ENCODE peak calls at places on chromosomes 5 and 9, in five cellular contexts. One of them, this sample, is unnamed.

GRCh38 chr5:177992466-177992865 is 3.6 kb downstream of the PROP1 start:
- DNase-seq in esophagus squamous epithelium: no peak
- DNase-seq in endothelial cell: no peak
- DNase-seq in H9: no peak
- DNase-seq in heart left ventricle: no peak
- DNase-seq in this sample: no peak

GRCh38 chr9:124411514-124412227 is 3.6 kb downstream of the PSMB7 start:
- DNase-seq in esophagus squamous epithelium: no peak
- DNase-seq in endothelial cell: no peak
- DNase-seq in H9: no peak
- DNase-seq in heart left ventricle: no peak
- DNase-seq in this sample: no peak

GRCh38 chr9:12695474-12695873 is 2.3 kb downstream of the TYRP1 start:
- DNase-seq in esophagus squamous epithelium: no peak
- DNase-seq in endothelial cell: no peak
- DNase-seq in H9: no peak
- DNase-seq in heart left ventricle: no peak
- DNase-seq in this sample: no peak

GRCh38 chr9:37969130-37969529 is 65.2 kb upstream of the SLC25A51 start:
- DNase-seq in esophagus squamous epithelium: no peak
- DNase-seq in endothelial cell: no peak
- DNase-seq in H9: no peak
- DNase-seq in heart left ventricle: peak; percentile 71
- DNase-seq in this sample: no peak

GRCh38 chr5:16616536-16617271 is at the start of gene RETREG1:
- DNase-seq in esophagus squamous epithelium: no peak
- DNase-seq in endothelial cell: peak; percentile 48
- DNase-seq in H9: peak; percentile 46
- DNase-seq in heart left ventricle: peak; percentile 85
- DNase-seq in this sample: peak; percentile 71

GRCh38 chr5:103668281-103668680 is 105.7 kb upstream of the NUDT12 start:
- DNase-seq in esophagus squamous epithelium: no peak
- DNase-seq in endothelial cell: no peak
- DNase-seq in H9: no peak
- DNase-seq in heart left ventricle: no peak
- DNase-seq in this sample: no peak

GRCh38 chr5:54186912-54187445 is 123.4 kb downstream of the ARL15 start:
- DNase-seq in esophagus squamous epithelium: no peak
- DNase-seq in endothelial cell: no peak
- DNase-seq in H9: peak; percentile 28
- DNase-seq in heart left ventricle: peak; percentile 51
- DNase-seq in this sample: no peak

GRCh38 chr5:68745459-68745858 is 348.4 kb upstream of the SLC30A5 start:
- DNase-seq in esophagus squamous epithelium: no peak
- DNase-seq in endothelial cell: no peak
- DNase-seq in H9: no peak
- DNase-seq in heart left ventricle: no peak
- DNase-seq in this sample: no peak

GRCh38 chr5:163504091-163504931 is 1.1 kb upstream of the MAT2B start:
- DNase-seq in esophagus squamous epithelium: no peak
- DNase-seq in endothelial cell: peak; percentile 14
- DNase-seq in H9: no peak
- DNase-seq in heart left ventricle: no peak
- DNase-seq in this sample: peak; percentile 26

GRCh38 chr9:115674091-115674490 is 479.5 kb upstream of the PAPPA start:
- DNase-seq in esophagus squamous epithelium: no peak
- DNase-seq in endothelial cell: no peak
- DNase-seq in H9: no peak
- DNase-seq in heart left ventricle: no peak
- DNase-seq in this sample: no peak

GRCh38 chr9:95874303-95874988 is 1.0 kb upstream of the ERCC6L2 start:
- DNase-seq in esophagus squamous epithelium: no peak
- DNase-seq in endothelial cell: no peak
- DNase-seq in H9: no peak
- DNase-seq in heart left ventricle: no peak
- DNase-seq in this sample: no peak

GRCh38 chr5:14873790-14874189 is 2.2 kb upstream of the ANKH start:
- DNase-seq in esophagus squamous epithelium: no peak
- DNase-seq in endothelial cell: no peak
- DNase-seq in H9: no peak
- DNase-seq in heart left ventricle: no peak
- DNase-seq in this sample: no peak

GRCh38 chr9:115653231-115653630 is 500.4 kb upstream of the PAPPA start:
- DNase-seq in esophagus squamous epithelium: no peak
- DNase-seq in endothelial cell: no peak
- DNase-seq in H9: no peak
- DNase-seq in heart left ventricle: no peak
- DNase-seq in this sample: no peak

GRCh38 chr9:98520221-98520920 is 188.4 kb downstream of the GABBR2 start:
- DNase-seq in esophagus squamous epithelium: no peak
- DNase-seq in endothelial cell: no peak
- DNase-seq in H9: no peak
- DNase-seq in heart left ventricle: no peak
- DNase-seq in this sample: no peak

GRCh38 chr5:74251106-74252032 is 389.2 kb downstream of the ENC1 start:
- DNase-seq in esophagus squamous epithelium: no peak
- DNase-seq in endothelial cell: peak; percentile 35
- DNase-seq in H9: no peak
- DNase-seq in heart left ventricle: no peak
- DNase-seq in this sample: no peak

GRCh38 chr9:94298949-94299599 is 29.4 kb downstream of the NUTM2F start:
- DNase-seq in esophagus squamous epithelium: no peak
- DNase-seq in endothelial cell: no peak
- DNase-seq in H9: no peak
- DNase-seq in heart left ventricle: no peak
- DNase-seq in this sample: no peak

GRCh38 chr5:132425009-132425937 is 55.8 kb downstream of the SLC22A5 start:
- DNase-seq in esophagus squamous epithelium: no peak
- DNase-seq in endothelial cell: no peak
- DNase-seq in H9: no peak
- DNase-seq in heart left ventricle: no peak
- DNase-seq in this sample: no peak

GRCh38 chr5:169296456-169297220 is 4.3 kb downstream of the SLIT3 start:
- DNase-seq in esophagus squamous epithelium: no peak
- DNase-seq in endothelial cell: no peak
- DNase-seq in H9: no peak
- DNase-seq in heart left ventricle: no peak
- DNase-seq in this sample: no peak

GRCh38 chr5:11104543-11105151 is 343.6 kb upstream of the DAP start:
- DNase-seq in esophagus squamous epithelium: no peak
- DNase-seq in endothelial cell: no peak
- DNase-seq in H9: no peak
- DNase-seq in heart left ventricle: no peak
- DNase-seq in this sample: no peak

GRCh38 chr5:11105706-11106105 is 344.7 kb upstream of the DAP start:
- DNase-seq in esophagus squamous epithelium: no peak
- DNase-seq in endothelial cell: no peak
- DNase-seq in H9: no peak
- DNase-seq in heart left ventricle: no peak
- DNase-seq in this sample: no peak

DNA sequence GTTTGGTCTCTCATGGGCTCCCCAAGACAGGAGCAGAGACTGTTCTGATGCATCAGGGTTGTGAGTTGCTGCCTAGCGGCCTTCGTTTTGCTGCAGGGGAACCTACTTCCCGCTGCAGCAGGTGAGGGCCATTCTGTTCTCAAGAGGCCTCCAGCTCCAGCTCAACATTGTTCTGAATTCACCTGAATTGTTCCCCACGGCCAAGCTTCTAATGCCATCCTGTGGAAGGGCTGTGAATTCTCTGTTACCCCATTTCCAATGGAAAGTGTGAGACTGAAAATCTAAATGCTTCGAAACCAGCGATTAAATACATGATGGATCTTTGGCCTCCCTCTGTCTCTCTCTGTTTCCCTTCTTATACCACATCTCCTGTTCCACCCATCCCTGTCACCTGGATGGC is 349.1 kb upstream of the DAP start:
- DNase-seq in esophagus squamous epithelium: no peak
- DNase-seq in endothelial cell: no peak
- DNase-seq in H9: no peak
- DNase-seq in heart left ventricle: no peak
- DNase-seq in this sample: no peak
- TF ChIP-seq CTCF in esophagus squamous epithelium: no peak
- TF ChIP-seq CTCF in endothelial cell: no peak
- TF ChIP-seq CTCF in H9: peak; percentile 35
- TF ChIP-seq CTCF in heart left ventricle: no peak
- TF ChIP-seq CTCF in this sample: no peak

DNA sequence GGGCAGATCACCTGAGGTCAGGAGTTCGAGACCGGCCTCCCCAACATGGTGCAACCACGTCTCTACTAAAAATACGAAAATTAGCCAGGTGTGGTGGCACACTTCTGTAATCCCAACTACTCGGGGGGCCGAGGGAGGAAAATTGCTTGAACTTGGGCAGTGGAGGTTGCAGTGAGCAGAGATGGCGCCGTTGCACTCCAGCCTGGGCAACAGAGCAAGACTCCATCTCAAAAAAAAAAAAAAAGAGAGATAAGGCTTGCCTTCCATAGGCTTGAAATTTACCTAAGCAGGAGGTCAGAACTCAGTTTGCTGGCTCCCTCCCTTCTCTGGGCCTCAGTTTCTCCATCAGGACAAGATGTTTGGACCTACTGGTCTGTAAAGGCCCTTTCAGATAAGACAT is 1.3 kb downstream of the SPOUT1 start:
- DNase-seq in esophagus squamous epithelium: no peak
- DNase-seq in endothelial cell: no peak
- DNase-seq in H9: no peak
- DNase-seq in heart left ventricle: no peak
- DNase-seq in this sample: no peak
- TF ChIP-seq CTCF in esophagus squamous epithelium: no peak
- TF ChIP-seq CTCF in endothelial cell: no peak
- TF ChIP-seq CTCF in H9: no peak
- TF ChIP-seq CTCF in heart left ventricle: no peak
- TF ChIP-seq CTCF in this sample: no peak

DNA sequence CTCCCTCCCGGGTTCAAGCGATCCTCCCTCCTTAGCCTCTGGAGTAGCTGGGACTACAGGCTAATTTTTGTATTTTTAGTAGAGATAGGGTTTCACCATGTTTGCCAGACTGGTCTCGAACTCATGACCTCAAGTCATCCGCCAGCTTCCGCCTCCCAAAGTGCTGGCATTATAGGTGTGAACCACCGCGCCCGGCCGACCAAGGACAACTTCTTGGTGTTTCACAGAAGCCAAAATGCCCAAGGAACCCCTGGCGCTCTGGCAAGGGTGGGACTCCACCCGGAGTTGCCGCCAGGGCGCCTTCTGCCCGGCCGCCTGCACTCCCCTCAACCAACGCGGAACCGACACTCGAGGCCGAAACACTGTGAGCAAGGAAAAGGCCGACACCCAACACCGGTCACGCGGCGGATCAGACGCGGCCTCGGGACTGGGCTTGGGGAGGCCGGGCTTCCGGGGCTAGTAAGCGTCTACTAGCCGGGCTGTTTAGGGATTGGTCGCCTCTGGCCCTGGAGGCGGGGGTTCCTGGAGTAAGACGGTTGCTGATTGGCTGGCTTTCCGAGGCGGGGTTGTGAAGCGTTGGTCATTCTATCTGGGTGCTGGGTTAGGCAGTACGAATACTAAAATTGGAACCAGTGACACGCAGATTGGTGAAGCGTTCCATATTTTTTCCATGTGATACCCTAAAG is 7.7 kb upstream of the CFAP157 start:
- DNase-seq in esophagus squamous epithelium: peak; percentile 84
- DNase-seq in endothelial cell: peak; percentile 91
- DNase-seq in H9: peak; percentile 98
- DNase-seq in heart left ventricle: peak; percentile 97
- DNase-seq in this sample: peak; percentile 91
- TF ChIP-seq CTCF in esophagus squamous epithelium: no peak
- TF ChIP-seq CTCF in endothelial cell: no peak
- TF ChIP-seq CTCF in H9: peak; percentile 25
- TF ChIP-seq CTCF in heart left ventricle: no peak
- TF ChIP-seq CTCF in this sample: peak; percentile 25

DNA sequence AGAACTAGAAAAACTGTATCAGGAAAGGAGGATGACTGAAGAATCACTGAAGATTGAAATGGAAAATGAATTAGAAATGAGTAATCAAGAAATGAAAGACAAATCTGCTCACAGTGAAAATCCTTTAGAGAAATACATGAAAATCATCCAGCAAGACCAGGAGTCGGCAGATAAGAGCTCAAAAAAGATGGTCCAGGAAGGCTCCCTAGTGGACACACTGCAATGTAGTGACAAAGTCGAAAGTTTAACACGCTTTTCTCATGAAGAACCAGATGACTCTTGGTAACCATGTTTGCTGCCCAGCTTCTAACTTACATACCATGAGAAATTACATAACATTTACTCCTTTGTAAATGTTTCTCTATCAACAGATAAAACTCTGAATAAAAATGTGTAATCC is 37.1 kb downstream of the CPLANE1 start:
- DNase-seq in esophagus squamous epithelium: no peak
- DNase-seq in endothelial cell: no peak
- DNase-seq in H9: no peak
- DNase-seq in heart left ventricle: no peak
- DNase-seq in this sample: no peak
- TF ChIP-seq CTCF in esophagus squamous epithelium: no peak
- TF ChIP-seq CTCF in endothelial cell: no peak
- TF ChIP-seq CTCF in H9: no peak
- TF ChIP-seq CTCF in heart left ventricle: no peak
- TF ChIP-seq CTCF in this sample: no peak

GRCh38 chr5:55994998-55995914 is 493 bp upstream of the IL6ST start:
- DNase-seq in esophagus squamous epithelium: peak; percentile 80
- DNase-seq in endothelial cell: peak; percentile 98
- DNase-seq in H9: peak; percentile 95
- DNase-seq in heart left ventricle: peak; percentile 99
- DNase-seq in this sample: peak; percentile 98
- TF ChIP-seq CTCF in esophagus squamous epithelium: no peak
- TF ChIP-seq CTCF in endothelial cell: peak; percentile 38
- TF ChIP-seq CTCF in H9: peak; percentile 27
- TF ChIP-seq CTCF in heart left ventricle: peak; percentile 42
- TF ChIP-seq CTCF in this sample: no peak

DNA sequence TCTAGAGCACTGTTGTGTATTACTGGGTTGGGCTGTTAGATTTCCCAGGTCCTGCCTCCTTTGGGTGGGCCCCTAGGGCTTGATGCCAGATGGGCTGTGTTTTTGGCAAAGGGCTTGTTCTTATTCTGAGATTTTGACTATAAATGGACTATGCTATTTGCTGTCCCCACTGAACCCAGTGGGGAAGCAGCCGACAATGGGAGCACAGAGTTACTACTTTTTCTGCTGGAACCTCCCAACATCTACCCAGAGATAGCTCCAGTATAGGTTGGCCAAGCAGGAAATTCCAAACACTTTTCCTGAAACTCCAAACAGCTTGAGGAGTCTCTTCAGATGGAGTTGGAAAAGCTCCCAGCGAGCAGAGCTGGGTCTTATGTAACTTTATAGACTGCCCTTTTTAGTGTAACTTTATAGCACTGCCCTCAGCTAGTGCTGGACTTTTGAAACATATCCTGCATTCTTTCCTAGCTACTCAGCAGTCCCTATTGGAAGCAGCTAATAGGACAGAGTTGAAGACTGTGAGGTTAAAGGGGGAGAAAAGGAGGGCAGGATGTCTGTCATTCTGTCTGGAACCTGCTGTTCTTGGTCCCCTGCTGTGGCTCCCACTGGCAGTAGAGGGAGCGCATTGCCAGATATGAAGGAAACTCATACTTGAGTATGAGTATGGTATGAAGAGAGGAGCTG is 21.0 kb downstream of the RUSC2 start:
- DNase-seq in esophagus squamous epithelium: no peak
- DNase-seq in endothelial cell: no peak
- DNase-seq in H9: no peak
- DNase-seq in heart left ventricle: peak; percentile 77
- DNase-seq in this sample: no peak
- TF ChIP-seq CTCF in esophagus squamous epithelium: no peak
- TF ChIP-seq CTCF in endothelial cell: no peak
- TF ChIP-seq CTCF in H9: no peak
- TF ChIP-seq CTCF in heart left ventricle: peak; percentile 47
- TF ChIP-seq CTCF in this sample: no peak

This sample was measured in glutamatergic neuron.